ENCODE peak calls at places on chromosomes 4 and X, in nine cellular contexts. One of them, this sample, is unnamed.

GRCh38 chr4:147530723-147531122 is 49.8 kb downstream of the EDNRA start:
- DNase-seq in fibroblast of pulmonary artery: no peak
- DNase-seq in CD8-positive, alpha-beta T cell: no peak
- DNase-seq in psoas muscle: no peak
- DNase-seq in central memory CD4-positive, alpha-beta T cell: no peak
- DNase-seq in lung: no peak
- DNase-seq in A673: no peak
- DNase-seq in T-helper 17 cell: no peak
- DNase-seq in activated CD4-positive, alpha-beta T cell treated with anti-CD3 and anti-CD28 coated beads, Interleukin-2, amount 50 U/mL, for 48 hours: no peak
- DNase-seq in this sample: no peak

GRCh38 chrX:11215191-11215921 is 77.9 kb upstream of the AMELX start:
- DNase-seq in fibroblast of pulmonary artery: no peak
- DNase-seq in CD8-positive, alpha-beta T cell: no peak
- DNase-seq in psoas muscle: no peak
- DNase-seq in central memory CD4-positive, alpha-beta T cell: no peak
- DNase-seq in lung: no peak
- DNase-seq in A673: no peak
- DNase-seq in T-helper 17 cell: no peak
- DNase-seq in activated CD4-positive, alpha-beta T cell treated with anti-CD3 and anti-CD28 coated beads, Interleukin-2, amount 50 U/mL, for 48 hours: no peak
- DNase-seq in this sample: no peak

GRCh38 chr4:176838611-176839411 is 46.1 kb upstream of the VEGFC start:
- DNase-seq in fibroblast of pulmonary artery: peak; percentile 59
- DNase-seq in CD8-positive, alpha-beta T cell: no peak
- DNase-seq in psoas muscle: no peak
- DNase-seq in central memory CD4-positive, alpha-beta T cell: no peak
- DNase-seq in lung: no peak
- DNase-seq in A673: no peak
- DNase-seq in T-helper 17 cell: no peak
- DNase-seq in activated CD4-positive, alpha-beta T cell treated with anti-CD3 and anti-CD28 coated beads, Interleukin-2, amount 50 U/mL, for 48 hours: no peak
- DNase-seq in this sample: no peak

GRCh38 chrX:133792198-133792953 is 193.0 kb downstream of the GPC3 start:
- DNase-seq in fibroblast of pulmonary artery: peak; percentile 77
- DNase-seq in CD8-positive, alpha-beta T cell: peak; percentile 61
- DNase-seq in psoas muscle: peak; percentile 65
- DNase-seq in central memory CD4-positive, alpha-beta T cell: peak; percentile 49
- DNase-seq in lung: peak; percentile 69
- DNase-seq in A673: peak; percentile 88
- DNase-seq in T-helper 17 cell: peak; percentile 41
- DNase-seq in activated CD4-positive, alpha-beta T cell treated with anti-CD3 and anti-CD28 coated beads, Interleukin-2, amount 50 U/mL, for 48 hours: peak; percentile 46
- DNase-seq in this sample: peak; percentile 76

GRCh38 chrX:135543924-135544323 is 23.5 kb downstream of the INTS6L start:
- DNase-seq in fibroblast of pulmonary artery: no peak
- DNase-seq in CD8-positive, alpha-beta T cell: peak; percentile 43
- DNase-seq in psoas muscle: no peak
- DNase-seq in central memory CD4-positive, alpha-beta T cell: no peak
- DNase-seq in lung: no peak
- DNase-seq in A673: no peak
- DNase-seq in T-helper 17 cell: no peak
- DNase-seq in activated CD4-positive, alpha-beta T cell treated with anti-CD3 and anti-CD28 coated beads, Interleukin-2, amount 50 U/mL, for 48 hours: peak; percentile 12
- DNase-seq in this sample: no peak

GRCh38 chr4:6633091-6633906 is 7.2 kb upstream of the MRFAP1 start:
- DNase-seq in fibroblast of pulmonary artery: peak; percentile 80
- DNase-seq in CD8-positive, alpha-beta T cell: no peak
- DNase-seq in psoas muscle: peak; percentile 73
- DNase-seq in central memory CD4-positive, alpha-beta T cell: no peak
- DNase-seq in lung: no peak
- DNase-seq in A673: peak; percentile 50
- DNase-seq in T-helper 17 cell: no peak
- DNase-seq in activated CD4-positive, alpha-beta T cell treated with anti-CD3 and anti-CD28 coated beads, Interleukin-2, amount 50 U/mL, for 48 hours: no peak
- DNase-seq in this sample: no peak

GRCh38 chrX:70166601-70167590 is 10.4 kb upstream of the DGAT2L6 start:
- DNase-seq in fibroblast of pulmonary artery: peak; percentile 64
- DNase-seq in CD8-positive, alpha-beta T cell: no peak
- DNase-seq in psoas muscle: no peak
- DNase-seq in central memory CD4-positive, alpha-beta T cell: no peak
- DNase-seq in lung: no peak
- DNase-seq in A673: peak; percentile 43
- DNase-seq in T-helper 17 cell: no peak
- DNase-seq in activated CD4-positive, alpha-beta T cell treated with anti-CD3 and anti-CD28 coated beads, Interleukin-2, amount 50 U/mL, for 48 hours: no peak
- DNase-seq in this sample: no peak

GRCh38 chr4:19187709-19188108 is 1064.0 kb upstream of the SLIT2 start:
- DNase-seq in fibroblast of pulmonary artery: no peak
- DNase-seq in CD8-positive, alpha-beta T cell: no peak
- DNase-seq in psoas muscle: no peak
- DNase-seq in central memory CD4-positive, alpha-beta T cell: no peak
- DNase-seq in lung: no peak
- DNase-seq in A673: peak; percentile 34
- DNase-seq in T-helper 17 cell: no peak
- DNase-seq in activated CD4-positive, alpha-beta T cell treated with anti-CD3 and anti-CD28 coated beads, Interleukin-2, amount 50 U/mL, for 48 hours: no peak
- DNase-seq in this sample: no peak

GRCh38 chrX:17597836-17598434 is 139.4 kb upstream of the SCML1 start:
- DNase-seq in fibroblast of pulmonary artery: peak; percentile 79
- DNase-seq in CD8-positive, alpha-beta T cell: no peak
- DNase-seq in psoas muscle: peak; percentile 78
- DNase-seq in central memory CD4-positive, alpha-beta T cell: no peak
- DNase-seq in lung: peak; percentile 76
- DNase-seq in A673: peak; percentile 4
- DNase-seq in T-helper 17 cell: no peak
- DNase-seq in activated CD4-positive, alpha-beta T cell treated with anti-CD3 and anti-CD28 coated beads, Interleukin-2, amount 50 U/mL, for 48 hours: no peak
- DNase-seq in this sample: peak; percentile 81

GRCh38 chr4:118979712-118980111 is 91.1 kb downstream of the SYNPO2 start:
- DNase-seq in fibroblast of pulmonary artery: no peak
- DNase-seq in CD8-positive, alpha-beta T cell: no peak
- DNase-seq in psoas muscle: no peak
- DNase-seq in central memory CD4-positive, alpha-beta T cell: no peak
- DNase-seq in lung: no peak
- DNase-seq in A673: no peak
- DNase-seq in T-helper 17 cell: no peak
- DNase-seq in activated CD4-positive, alpha-beta T cell treated with anti-CD3 and anti-CD28 coated beads, Interleukin-2, amount 50 U/mL, for 48 hours: no peak
- DNase-seq in this sample: no peak

GRCh38 chrX:19097553-19097952 is 24.7 kb downstream of the ADGRG2 start:
- DNase-seq in fibroblast of pulmonary artery: no peak
- DNase-seq in CD8-positive, alpha-beta T cell: no peak
- DNase-seq in psoas muscle: no peak
- DNase-seq in central memory CD4-positive, alpha-beta T cell: no peak
- DNase-seq in lung: no peak
- DNase-seq in A673: no peak
- DNase-seq in T-helper 17 cell: no peak
- DNase-seq in activated CD4-positive, alpha-beta T cell treated with anti-CD3 and anti-CD28 coated beads, Interleukin-2, amount 50 U/mL, for 48 hours: no peak
- DNase-seq in this sample: no peak

GRCh38 chr4:56655627-56656345 is 25.3 kb downstream of the HOPX start:
- DNase-seq in fibroblast of pulmonary artery: no peak
- DNase-seq in CD8-positive, alpha-beta T cell: peak; percentile 21
- DNase-seq in psoas muscle: peak; percentile 56
- DNase-seq in central memory CD4-positive, alpha-beta T cell: no peak
- DNase-seq in lung: no peak
- DNase-seq in A673: no peak
- DNase-seq in T-helper 17 cell: no peak
- DNase-seq in activated CD4-positive, alpha-beta T cell treated with anti-CD3 and anti-CD28 coated beads, Interleukin-2, amount 50 U/mL, for 48 hours: no peak
- DNase-seq in this sample: no peak

GRCh38 chr4:74805601-74806000 is 11.3 kb upstream of the BTC start:
- DNase-seq in fibroblast of pulmonary artery: peak; percentile 68
- DNase-seq in CD8-positive, alpha-beta T cell: no peak
- DNase-seq in psoas muscle: no peak
- DNase-seq in central memory CD4-positive, alpha-beta T cell: no peak
- DNase-seq in lung: no peak
- DNase-seq in A673: peak; percentile 10
- DNase-seq in T-helper 17 cell: no peak
- DNase-seq in activated CD4-positive, alpha-beta T cell treated with anti-CD3 and anti-CD28 coated beads, Interleukin-2, amount 50 U/mL, for 48 hours: no peak
- DNase-seq in this sample: no peak

GRCh38 chr4:41990029-41990382 is 324 bp upstream of the SLC30A9 start:
- DNase-seq in fibroblast of pulmonary artery: no peak
- DNase-seq in CD8-positive, alpha-beta T cell: peak; percentile 10
- DNase-seq in psoas muscle: no peak
- DNase-seq in central memory CD4-positive, alpha-beta T cell: no peak
- DNase-seq in lung: no peak
- DNase-seq in A673: no peak
- DNase-seq in T-helper 17 cell: no peak
- DNase-seq in activated CD4-positive, alpha-beta T cell treated with anti-CD3 and anti-CD28 coated beads, Interleukin-2, amount 50 U/mL, for 48 hours: no peak
- DNase-seq in this sample: no peak

GRCh38 chr4:26263165-26263564 is 57.6 kb upstream of the RBPJ start:
- DNase-seq in fibroblast of pulmonary artery: no peak
- DNase-seq in CD8-positive, alpha-beta T cell: no peak
- DNase-seq in psoas muscle: no peak
- DNase-seq in central memory CD4-positive, alpha-beta T cell: no peak
- DNase-seq in lung: no peak
- DNase-seq in A673: peak; percentile 3
- DNase-seq in T-helper 17 cell: no peak
- DNase-seq in activated CD4-positive, alpha-beta T cell treated with anti-CD3 and anti-CD28 coated beads, Interleukin-2, amount 50 U/mL, for 48 hours: no peak
- DNase-seq in this sample: no peak

GRCh38 chr4:153143527-153144348 is 60.5 kb upstream of the TRIM2 start:
- DNase-seq in fibroblast of pulmonary artery: no peak
- DNase-seq in CD8-positive, alpha-beta T cell: no peak
- DNase-seq in psoas muscle: no peak
- DNase-seq in central memory CD4-positive, alpha-beta T cell: no peak
- DNase-seq in lung: no peak
- DNase-seq in A673: peak; percentile 77
- DNase-seq in T-helper 17 cell: no peak
- DNase-seq in activated CD4-positive, alpha-beta T cell treated with anti-CD3 and anti-CD28 coated beads, Interleukin-2, amount 50 U/mL, for 48 hours: no peak
- DNase-seq in this sample: peak; percentile 22

GRCh38 chr4:14877246-14878220 is 124.7 kb upstream of the CPEB2 start:
- DNase-seq in fibroblast of pulmonary artery: peak; percentile 64
- DNase-seq in CD8-positive, alpha-beta T cell: no peak
- DNase-seq in psoas muscle: no peak
- DNase-seq in central memory CD4-positive, alpha-beta T cell: no peak
- DNase-seq in lung: peak; percentile 35
- DNase-seq in A673: peak; percentile 61
- DNase-seq in T-helper 17 cell: no peak
- DNase-seq in activated CD4-positive, alpha-beta T cell treated with anti-CD3 and anti-CD28 coated beads, Interleukin-2, amount 50 U/mL, for 48 hours: no peak
- DNase-seq in this sample: no peak

GRCh38 chr4:40369437-40370278 is 34.5 kb downstream of the CHRNA9 start:
- DNase-seq in fibroblast of pulmonary artery: no peak
- DNase-seq in CD8-positive, alpha-beta T cell: no peak
- DNase-seq in psoas muscle: no peak
- DNase-seq in central memory CD4-positive, alpha-beta T cell: no peak
- DNase-seq in lung: no peak
- DNase-seq in A673: no peak
- DNase-seq in T-helper 17 cell: no peak
- DNase-seq in activated CD4-positive, alpha-beta T cell treated with anti-CD3 and anti-CD28 coated beads, Interleukin-2, amount 50 U/mL, for 48 hours: no peak
- DNase-seq in this sample: no peak

GRCh38 chrX:2595258-2595657 is 94.5 kb upstream of the DHRSX start:
- DNase-seq in fibroblast of pulmonary artery: peak; percentile 28
- DNase-seq in CD8-positive, alpha-beta T cell: no peak
- DNase-seq in psoas muscle: no peak
- DNase-seq in central memory CD4-positive, alpha-beta T cell: no peak
- DNase-seq in lung: no peak
- DNase-seq in A673: no peak
- DNase-seq in T-helper 17 cell: no peak
- DNase-seq in activated CD4-positive, alpha-beta T cell treated with anti-CD3 and anti-CD28 coated beads, Interleukin-2, amount 50 U/mL, for 48 hours: no peak
- DNase-seq in this sample: no peak

GRCh38 chr4:113614414-113614813 is 147.1 kb downstream of the CAMK2D start:
- DNase-seq in fibroblast of pulmonary artery: no peak
- DNase-seq in CD8-positive, alpha-beta T cell: no peak
- DNase-seq in psoas muscle: no peak
- DNase-seq in central memory CD4-positive, alpha-beta T cell: no peak
- DNase-seq in lung: no peak
- DNase-seq in A673: no peak
- DNase-seq in T-helper 17 cell: no peak
- DNase-seq in activated CD4-positive, alpha-beta T cell treated with anti-CD3 and anti-CD28 coated beads, Interleukin-2, amount 50 U/mL, for 48 hours: no peak
- DNase-seq in this sample: no peak

This sample was measured in pancreas.